ENCODE peak calls at places on chromosomes 6 and 20, in five cellular contexts. M is uterus, N is tibial artery, J is cardiac muscle cell, B is IMR-90. H is an unnamed sample.

GRCh38 chr6:130973521-130974277 is 89.3 kb downstream of the EPB41L2 start:
- DNase-seq in M (no peak), N (no peak), J (no peak), B (no peak), H (no peak)

GRCh38 chr6:133631421-133631820 is 257.5 kb upstream of the TCF21 start:
- DNase-seq in M (no peak), N (no peak), J (no peak), B (peak), H (peak)

GRCh38 chr6:36029464-36029863 is 1.9 kb downstream of the MAPK14 start:
- DNase-seq in M (no peak), N (no peak), J (no peak), B (peak), H (peak)

GRCh38 chr6:29230666-29231065 is 60.0 kb downstream of the OR2J2 start:
- DNase-seq in M (no peak), N (no peak), J (no peak), B (no peak), H (no peak)

GRCh38 chr6:392441-393390 is 1.2 kb downstream of the IRF4 start:
- DNase-seq in M (no peak), N (no peak), J (peak), B (no peak), H (no peak)

GRCh38 chr6:23180504-23181293 is 611.3 kb downstream of the HDGFL1 start:
- DNase-seq in M (peak), N (no peak), J (peak), B (peak), H (peak)

GRCh38 chr20:25081065-25081729 is 744 bp downstream of the VSX1 start:
- DNase-seq in M (no peak), N (no peak), J (peak), B (no peak), H (no peak)

GRCh38 chr6:121544691-121545090 is 109.2 kb downstream of the GJA1 start:
- DNase-seq in M (no peak), N (no peak), J (no peak), B (no peak), H (no peak)

GRCh38 chr6:16334671-16335070 is 96.3 kb downstream of the GMPR start:
- DNase-seq in M (peak), N (peak), J (no peak), B (peak), H (peak)

GRCh38 chr20:63153254-63154221 is 62.4 kb downstream of the YTHDF1 start:
- DNase-seq in M (no peak), N (no peak), J (no peak), B (no peak), H (no peak)

GRCh38 chr6:150928882-150929281 is 63.4 kb downstream of the MTHFD1L start:
- DNase-seq in M (no peak), N (no peak), J (peak), B (no peak), H (peak)

GRCh38 chr6:37862992-37863391 is 43.5 kb downstream of the ZFAND3 start:
- DNase-seq in M (no peak), N (no peak), J (no peak), B (peak), H (no peak)

GRCh38 chr6:168968228-168968627 is 285.4 kb downstream of the THBS2 start:
- DNase-seq in M (peak), N (peak), J (no peak), B (peak), H (peak)

GRCh38 chr20:63309261-63310071 is 16.5 kb downstream of the COL20A1 start:
- DNase-seq in M (no peak), N (no peak), J (peak), B (peak), H (peak)

GRCh38 chr20:25669826-25670422 is 26.7 kb downstream of the ZNF337 start:
- DNase-seq in M (no peak), N (no peak), J (peak), B (peak), H (peak)

GRCh38 chr6:140560671-140561070 is 1186.2 kb upstream of the CITED2 start:
- DNase-seq in M (no peak), N (no peak), J (no peak), B (no peak), H (no peak)

GRCh38 chr6:165663283-165663735 is 268 bp upstream of the PDE10A start:
- DNase-seq in M (peak), N (no peak), J (peak), B (peak), H (peak)

GRCh38 chr20:43744121-43744520 is 17.3 kb upstream of the GTSF1L start:
- DNase-seq in M (no peak), N (no peak), J (no peak), B (peak), H (no peak)

GRCh38 chr20:20292472-20292871 is 75.4 kb upstream of the INSM1 start:
- DNase-seq in M (no peak), N (no peak), J (no peak), B (no peak), H (no peak)

GRCh38 chr6:111709615-111710398 is 104.1 kb upstream of the TRAF3IP2 start:
- DNase-seq in M (peak), N (peak), J (peak), B (peak), H (peak)

GRCh38 chr6:109308018-109308492 is 74.2 kb downstream of the CD164 start:
- DNase-seq in M (no peak), N (peak), J (no peak), B (peak), H (peak)

GRCh38 chr6:1049900-1050299 is 262.0 kb upstream of the FOXQ1 start:
- DNase-seq in M (no peak), N (no peak), J (no peak), B (no peak), H (no peak)

GRCh38 chr20:45254867-45255266 is 503 bp upstream of the SLPI start:
- DNase-seq in M (no peak), N (no peak), J (no peak), B (peak), H (peak)

GRCh38 chr6:14730654-14731053 is 515.2 kb upstream of the JARID2 start:
- DNase-seq in M (no peak), N (no peak), J (no peak), B (no peak), H (no peak)

GRCh38 chr6:4849628-4850027 is 73.4 kb downstream of the CDYL start:
- DNase-seq in M (no peak), N (no peak), J (no peak), B (no peak), H (no peak)

GRCh38 chr20:25510202-25510601 is 75.1 kb downstream of the NINL start:
- DNase-seq in M (no peak), N (no peak), J (no peak), B (no peak), H (no peak)

GRCh38 chr6:134822920-134823430 is 126.9 kb downstream of the ALDH8A1 start:
- DNase-seq in M (peak), N (no peak), J (peak), B (peak), H (peak)

GRCh38 chr6:11253594-11253993 is 21.1 kb upstream of the NEDD9 start:
- DNase-seq in M (no peak), N (no peak), J (no peak), B (no peak), H (no peak)

DNA sequence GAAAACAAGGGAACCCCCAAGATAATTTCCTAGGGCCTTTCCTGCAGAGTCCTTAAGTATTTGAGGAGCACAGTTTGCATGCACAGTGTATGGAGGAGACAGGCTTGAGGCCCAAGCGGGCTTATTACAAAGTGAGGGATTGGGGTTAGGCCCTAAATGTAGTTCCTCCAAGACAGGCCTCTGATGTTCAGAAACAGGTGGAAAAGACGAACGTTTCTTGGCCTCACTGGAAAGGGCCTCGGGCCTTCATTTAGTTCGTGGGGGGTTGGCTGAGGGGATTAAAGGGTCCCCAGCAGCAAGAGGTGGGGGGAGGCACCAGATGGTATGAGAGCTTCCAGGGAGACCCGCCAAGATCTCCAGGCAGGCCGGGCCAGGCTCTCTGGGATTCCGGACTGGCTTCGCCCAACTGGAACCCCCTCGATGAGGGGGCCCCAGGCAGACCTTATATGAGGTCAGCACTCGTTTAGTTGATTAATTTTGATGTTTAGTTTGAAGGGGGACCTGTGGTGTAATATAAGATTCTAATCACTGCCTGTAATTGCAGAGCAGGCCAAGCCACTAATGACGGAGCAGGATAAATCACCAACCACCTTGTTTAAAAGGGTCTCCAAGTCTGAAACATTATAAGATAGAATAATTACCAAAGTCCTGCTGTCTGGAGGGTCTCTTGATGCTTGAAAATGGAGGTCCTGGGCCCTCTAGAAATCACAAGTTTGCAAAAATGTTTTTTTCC is 2.0 kb downstream of the HMGA1 start:
- DNase-seq in M (no peak), N (no peak), J (no peak), B (no peak), H (no peak)
- H3K4me3 ChIP-seq in M (no peak), N (peak), J (peak), B (peak), H (peak)

DNA sequence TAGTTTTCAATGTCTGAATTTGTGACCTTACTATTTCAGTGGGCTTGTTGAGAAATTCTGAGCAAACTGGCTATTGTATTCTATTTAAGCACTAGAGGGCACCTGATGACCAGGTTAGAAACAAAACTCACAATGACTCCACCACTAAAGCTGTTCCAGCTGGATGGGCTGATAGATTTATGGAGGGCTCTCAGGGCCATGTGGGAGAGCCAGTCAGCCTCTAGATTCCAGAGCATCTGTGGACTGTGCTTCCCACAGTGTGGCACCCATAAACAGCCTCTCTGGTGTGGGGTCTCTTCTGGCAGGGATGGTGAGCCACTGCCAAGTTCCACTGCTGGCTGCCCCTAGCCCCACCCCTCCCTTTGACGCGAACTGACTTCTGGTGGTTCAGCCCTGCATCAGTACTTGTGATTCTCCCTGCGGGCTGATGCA is 29.2 kb downstream of the C6orf58 start:
- DNase-seq in M (no peak), N (no peak), J (peak), B (peak), H (peak)
- TF ChIP-seq CTCF in M (peak), N (no peak), J (peak), B (peak), H (peak)

GRCh38 chr6:27517928-27518787 is 45.3 kb upstream of the ZNF184 start:
- DNase-seq in M (no peak), N (no peak), J (no peak), B (no peak), H (no peak)

GRCh38 chr6:27518881-27519795 is 46.2 kb upstream of the ZNF184 start:
- DNase-seq in M (peak), N (peak), J (peak), B (peak), H (peak)

GRCh38 chr6:27517238-27517637 is 44.3 kb upstream of the ZNF184 start:
- DNase-seq in M (no peak), N (no peak), J (no peak), B (no peak), H (no peak)

GRCh38 chr6:27512525-27512924 is 39.6 kb upstream of the ZNF184 start:
- DNase-seq in M (no peak), N (no peak), J (no peak), B (no peak), H (no peak)

DNA sequence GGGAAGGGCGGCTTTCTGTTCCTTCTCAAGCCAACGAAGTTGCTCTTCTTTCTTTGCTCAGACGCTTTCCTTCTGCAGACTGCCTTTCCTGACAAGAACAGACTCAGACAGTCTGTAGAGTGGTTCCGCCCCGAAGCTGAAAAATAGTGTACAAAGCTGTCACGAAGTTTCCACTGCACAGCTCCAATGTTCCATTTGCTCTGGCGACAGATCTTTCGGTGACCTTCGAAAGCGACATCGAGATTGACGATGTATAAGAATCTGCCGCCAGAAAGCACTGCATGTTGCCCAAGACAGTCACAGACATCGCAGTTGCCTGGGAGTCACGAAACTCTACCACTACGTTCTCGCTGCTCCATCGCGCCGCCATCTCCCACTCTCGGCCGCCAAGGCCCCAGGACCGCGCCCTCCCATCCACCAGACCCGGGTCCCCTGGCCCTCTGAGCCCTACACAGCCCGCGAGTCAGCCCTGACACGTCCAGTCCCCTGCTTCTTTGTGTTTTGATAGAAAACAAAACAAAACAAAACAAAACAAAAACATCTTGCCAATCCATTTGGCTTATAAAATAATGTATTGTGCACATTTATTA is 42.1 kb upstream of the ZNF184 start:
- DNase-seq in M (no peak), N (no peak), J (no peak), B (no peak), H (no peak)
- H3K4me3 ChIP-seq in M (no peak), N (peak), J (no peak), B (peak), H (no peak)

DNA sequence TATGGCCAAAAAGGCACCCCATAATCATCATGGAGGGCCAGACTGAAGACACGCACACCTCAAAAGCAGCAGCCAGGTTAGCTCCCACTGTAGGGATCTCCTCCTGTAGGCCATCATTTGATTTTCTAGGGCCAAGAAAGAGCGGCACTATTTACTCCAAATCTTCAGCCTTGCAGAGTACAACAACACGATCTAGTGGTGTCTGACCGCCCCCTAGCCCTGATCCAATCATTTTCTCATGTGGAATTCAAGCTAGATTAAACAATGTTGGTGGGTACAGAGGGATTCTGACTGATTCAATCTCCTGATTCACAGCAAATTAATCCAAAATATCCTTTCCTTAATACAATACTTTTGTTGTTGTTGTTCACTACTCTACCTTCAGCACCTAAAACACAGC is 12.5 kb downstream of the GNAS-AS1 start:
- DNase-seq in M (no peak), N (no peak), J (no peak), B (no peak), H (no peak)
- TF ChIP-seq CTCF in M (no peak), N (no peak), J (no peak), B (no peak), H (no peak)

GRCh38 chr6:7110092-7110792 is 2.5 kb downstream of the RREB1 start:
- DNase-seq in M (no peak), N (no peak), J (no peak), B (no peak), H (no peak)
- H3K4me3 ChIP-seq in M (peak), N (peak), J (peak), B (no peak), H (peak)

GRCh38 chr6:24253360-24253759 is 104.5 kb downstream of the DCDC2 start:
- DNase-seq in M (no peak), N (no peak), J (no peak), B (no peak), H (no peak)

GRCh38 chr6:24252215-24252614 is 105.6 kb downstream of the DCDC2 start:
- DNase-seq in M (no peak), N (no peak), J (no peak), B (no peak), H (no peak)

GRCh38 chr6:24255676-24256075 is 102.2 kb downstream of the DCDC2 start:
- DNase-seq in M (no peak), N (no peak), J (no peak), B (no peak), H (no peak)

GRCh38 chr6:24251339-24251738 is 106.5 kb downstream of the DCDC2 start:
- DNase-seq in M (no peak), N (no peak), J (no peak), B (no peak), H (no peak)

GRCh38 chr6:24257282-24257681 is 100.6 kb downstream of the DCDC2 start:
- DNase-seq in M (no peak), N (no peak), J (no peak), B (no peak), H (no peak)
- TF ChIP-seq CTCF in M (no peak), N (no peak), J (no peak), B (no peak), H (no peak)

DNA sequence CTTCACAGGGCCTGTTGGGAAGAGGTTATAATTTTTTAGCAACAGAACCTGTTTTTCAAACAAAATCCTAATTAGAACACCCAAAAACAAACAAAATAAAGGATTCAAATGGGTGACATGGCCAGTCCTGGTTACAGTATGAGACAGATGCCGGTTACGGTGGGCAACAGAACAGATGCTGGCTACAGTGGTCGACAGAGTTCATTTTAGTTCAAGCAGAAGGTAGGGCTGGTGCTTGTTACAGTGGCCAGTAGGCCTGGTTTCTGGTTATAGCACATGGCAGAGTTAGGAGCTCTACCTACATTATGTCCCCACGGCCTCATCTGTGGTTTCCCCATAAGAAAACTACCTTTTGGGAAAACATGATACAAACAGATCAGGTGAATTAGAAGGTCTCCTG is 327.7 kb downstream of the LAMA2 start:
- DNase-seq in M (no peak), N (no peak), J (no peak), B (no peak), H (no peak)
- H3K4me3 ChIP-seq in M (no peak), N (no peak), J (no peak), B (no peak), H (no peak)

DNA sequence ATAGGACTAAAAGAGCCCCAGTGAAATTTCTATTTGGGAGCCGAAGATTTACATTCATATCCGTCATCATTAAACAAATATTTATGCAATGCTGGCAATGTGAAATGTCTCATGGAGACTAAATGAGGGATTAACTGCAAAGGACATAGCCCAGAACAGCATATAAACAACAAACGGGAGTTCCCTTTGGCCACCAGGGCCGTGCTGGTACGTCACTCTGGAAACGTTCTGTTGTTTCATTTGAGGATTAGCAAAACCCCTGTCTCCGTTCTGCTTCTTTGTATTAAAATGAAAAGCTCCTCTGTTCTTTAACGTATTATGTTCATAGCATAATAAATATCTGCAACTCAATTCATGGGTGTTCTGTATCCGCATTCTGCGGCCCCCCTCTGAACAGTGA is 90.3 kb upstream of the TNFAIP3 start:
- DNase-seq in M (no peak), N (no peak), J (no peak), B (peak), H (peak)
- TF ChIP-seq CTCF in M (no peak), N (no peak), J (no peak), B (peak), H (peak)